ENCODE peak calls at places on chromosomes 11 and 22, in ten cellular contexts. T is activated CD8-positive, alpha-beta T cell treated with anti-CD3 and anti-CD28 coated beads for 36 hours; V is glutamatergic neuron; J is AG10803; A is neural progenitor cell; Z is A549; C is WTC11; R is neural crest cell; L is GM20000; E is RWPE1. X is an unnamed sample.

GRCh38 chr11:68950268-68950667 is 30.5 kb downstream of the MRGPRD start:
- DNase-seq in T (no peak), V (no peak), J (no peak), A (peak; percentile 79), Z (peak; percentile 68), C (peak; percentile 43), R (peak; percentile 16), L (no peak), E (peak; percentile 36), X (no peak)

GRCh38 chr11:122036493-122036892 is 79.5 kb downstream of the BLID start:
- DNase-seq in T (no peak), V (no peak), J (no peak), A (no peak), Z (no peak), C (no peak), R (no peak), L (no peak), E (no peak), X (no peak)

GRCh38 chr11:63663809-63664208 is 7.4 kb downstream of the ATL3 start:
- DNase-seq in T (no peak), V (no peak), J (peak; percentile 65), A (no peak), Z (no peak), C (no peak), R (no peak), L (no peak), E (peak; percentile 75), X (no peak)

GRCh38 chr11:76599041-76600013 is 71.2 kb downstream of the LRRC32 start:
- DNase-seq in T (no peak), V (no peak), J (no peak), A (no peak), Z (no peak), C (no peak), R (no peak), L (no peak), E (no peak), X (no peak)

GRCh38 chr22:36340621-36341020 is 47.1 kb downstream of the MYH9 start:
- DNase-seq in T (no peak), V (no peak), J (no peak), A (peak; percentile 38), Z (no peak), C (no peak), R (no peak), L (no peak), E (no peak), X (no peak)

GRCh38 chr11:70522613-70523311 is 124.4 kb downstream of the CTTN start:
- DNase-seq in T (no peak), V (no peak), J (no peak), A (peak; percentile 62), Z (no peak), C (no peak), R (peak; percentile 34), L (no peak), E (no peak), X (no peak)

GRCh38 chr22:35424081-35424480 is 24.1 kb downstream of the MCM5 start:
- DNase-seq in T (no peak), V (no peak), J (no peak), A (no peak), Z (no peak), C (no peak), R (no peak), L (no peak), E (no peak), X (no peak)

GRCh38 chr22:50732681-50733080 is 5.3 kb upstream of the ACR start:
- DNase-seq in T (no peak), V (no peak), J (no peak), A (no peak), Z (no peak), C (no peak), R (no peak), L (no peak), E (no peak), X (peak; percentile 4)

GRCh38 chr22:21718492-21718891 is 17.1 kb downstream of the YPEL1 start:
- DNase-seq in T (no peak), V (no peak), J (no peak), A (no peak), Z (no peak), C (no peak), R (no peak), L (no peak), E (no peak), X (no peak)

GRCh38 chr11:117807482-117808272 is 10.7 kb upstream of the DSCAML1 start:
- DNase-seq in T (peak; percentile 91), V (peak; percentile 85), J (peak; percentile 51), A (peak; percentile 81), Z (peak; percentile 54), C (peak; percentile 85), R (peak; percentile 82), L (peak; percentile 78), E (peak; percentile 58), X (peak; percentile 74)

GRCh38 chr11:75969626-75970308 is 154.8 kb downstream of the UVRAG start:
- DNase-seq in T (no peak), V (no peak), J (peak; percentile 90), A (no peak), Z (no peak), C (no peak), R (no peak), L (no peak), E (no peak), X (no peak)

DNA sequence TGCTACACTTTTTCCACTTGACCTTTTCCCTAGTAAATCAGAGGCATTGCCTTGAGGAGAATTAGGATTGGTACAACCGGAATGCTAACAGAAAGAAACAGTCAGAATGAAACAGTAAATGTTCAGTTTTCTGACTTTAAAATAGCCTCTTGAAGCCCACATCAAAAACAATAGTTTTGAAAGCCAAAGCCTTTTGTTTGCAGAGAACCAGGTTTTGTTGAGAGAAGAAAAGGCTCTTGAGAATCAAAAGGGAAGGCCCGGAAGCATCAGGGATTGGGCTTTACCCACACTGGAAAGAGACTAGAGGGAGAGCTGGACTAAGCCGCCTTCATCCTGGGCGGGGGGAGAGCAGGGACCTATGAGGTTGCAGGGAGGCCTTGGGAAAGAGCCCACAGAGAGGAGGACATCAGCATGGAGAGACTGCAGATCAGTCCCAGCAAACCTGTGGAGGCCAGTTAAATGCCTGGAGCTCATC is 12.4 kb downstream of the ADM start:
- DNase-seq in T (no peak), V (no peak), J (no peak), A (peak; percentile 90), Z (no peak), C (peak; percentile 19), R (peak; percentile 36), L (peak; percentile 28), E (no peak), X (no peak)
- TF ChIP-seq CTCF in T (no peak), V (no peak), J (no peak), A (no peak), Z (no peak), C (no peak), R (no peak), L (no peak), E (no peak), X (no peak)

GRCh38 chr11:1854132-1854948 is 1.5 kb downstream of the LSP1 start:
- DNase-seq in T (peak; percentile 63), V (no peak), J (no peak), A (no peak), Z (no peak), C (no peak), R (no peak), L (peak; percentile 76), E (no peak), X (no peak)

GRCh38 chr11:1855886-1856265 is 3.0 kb downstream of the LSP1 start:
- DNase-seq in T (no peak), V (no peak), J (no peak), A (no peak), Z (no peak), C (no peak), R (no peak), L (no peak), E (no peak), X (no peak)

GRCh38 chr11:1856306-1857005 is 3.6 kb downstream of the LSP1 start:
- DNase-seq in T (no peak), V (no peak), J (no peak), A (no peak), Z (no peak), C (no peak), R (no peak), L (no peak), E (no peak), X (no peak)

GRCh38 chr11:1853376-1854131 is 670 bp downstream of the LSP1 start:
- DNase-seq in T (peak; percentile 53), V (no peak), J (no peak), A (no peak), Z (no peak), C (no peak), R (no peak), L (no peak), E (no peak), X (no peak)

GRCh38 chr11:1854949-1855885 is 2.3 kb downstream of the LSP1 start:
- DNase-seq in T (peak; percentile 83), V (no peak), J (no peak), A (no peak), Z (no peak), C (no peak), R (no peak), L (peak; percentile 90), E (no peak), X (no peak)
- TF ChIP-seq CTCF in T (no peak), V (no peak), J (no peak), A (peak; percentile 15), Z (no peak), C (no peak), R (no peak), L (no peak), E (no peak), X (no peak)

DNA sequence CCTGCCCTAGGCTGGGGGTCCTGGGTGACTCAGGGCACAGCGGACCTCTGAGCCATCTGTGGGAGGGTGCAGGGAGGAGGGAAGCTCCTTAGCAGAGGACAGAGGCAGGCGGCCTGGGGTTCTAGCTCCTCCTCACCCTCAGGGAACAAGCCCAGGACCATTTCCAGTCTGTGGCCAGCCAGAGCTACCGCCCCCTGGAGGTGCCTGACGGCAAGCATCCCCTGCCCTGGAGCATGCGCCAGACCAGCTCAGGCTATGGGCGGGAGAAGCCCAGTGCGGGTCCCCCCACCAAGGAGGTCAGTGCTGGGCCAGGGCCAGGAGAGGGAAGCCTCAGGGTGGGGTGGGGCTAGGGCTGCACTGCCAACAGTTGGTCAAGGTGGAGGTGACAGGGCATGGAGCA is 26.0 kb upstream of the LRRC10B start:
- DNase-seq in T (peak; percentile 52), V (peak; percentile 85), J (no peak), A (peak; percentile 74), Z (peak; percentile 67), C (peak; percentile 90), R (peak; percentile 67), L (peak; percentile 60), E (no peak), X (no peak)
- TF ChIP-seq CTCF in T (peak; percentile 47), V (peak; percentile 79), J (peak; percentile 59), A (peak; percentile 79), Z (peak; percentile 40), C (peak; percentile 80), R (peak; percentile 60), L (peak; percentile 66), E (peak; percentile 18), X (peak; percentile 25)

DNA sequence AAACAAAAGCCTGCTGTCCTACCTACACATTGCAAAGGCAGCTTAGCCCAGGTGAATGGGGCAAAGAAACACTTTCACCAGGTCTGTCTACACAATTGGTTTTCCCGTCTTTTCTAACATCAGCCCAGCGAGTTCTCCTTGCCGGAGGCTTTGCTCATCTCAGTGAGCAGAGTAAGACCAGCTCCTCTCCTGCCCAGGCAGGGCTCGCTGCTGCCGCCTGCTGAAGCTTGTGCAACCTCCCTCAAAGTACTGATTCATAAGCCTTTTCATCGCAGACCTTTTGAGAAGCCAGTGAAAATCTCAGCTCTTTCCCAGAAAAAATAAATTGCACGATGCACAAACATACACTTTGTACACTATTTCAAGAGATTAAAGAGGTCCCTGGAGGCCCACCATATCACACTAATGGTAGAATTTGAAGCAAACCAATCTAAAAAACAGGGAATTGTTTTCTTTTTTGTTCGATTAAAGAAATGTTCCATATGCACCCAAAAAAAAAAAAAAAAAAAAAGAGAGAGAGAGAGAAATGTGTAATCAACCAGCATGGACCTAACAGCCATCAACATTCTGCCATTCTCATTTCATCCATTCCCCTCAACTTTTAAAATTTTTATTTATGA is 328.1 kb upstream of the MPPED2 start:
- DNase-seq in T (peak; percentile 27), V (peak; percentile 82), J (peak; percentile 64), A (peak; percentile 88), Z (peak; percentile 8), C (peak; percentile 83), R (peak; percentile 58), L (peak; percentile 18), E (peak; percentile 25), X (no peak)
- TF ChIP-seq CTCF in T (no peak), V (peak; percentile 61), J (peak; percentile 84), A (peak; percentile 84), Z (peak; percentile 28), C (peak; percentile 42), R (peak; percentile 79), L (peak; percentile 9), E (no peak), X (no peak)